ENCODE peak calls at places on chromosomes 2 and 18, in nine cellular contexts. W, R, H, A, B, U, T, V and Z are unnamed samples. For H3K9me3, the result is how much of the 10 kb centered on the place peaks cover.

GRCh38 chr18:67864677-67865340 is 348.3 kb upstream of the DSEL start:
- DNase-seq in T (no peak), B (no peak), U (no peak), H (no peak), V (no peak), W (no peak), R (no peak), A (no peak), Z (no peak)

GRCh38 chr18:76384861-76385680 is 110.0 kb downstream of the ZNF516 start:
- DNase-seq in H (no peak), W (peak), V (no peak), T (peak), B (no peak), U (no peak), R (no peak), A (peak), Z (no peak)

GRCh38 chr2:113809076-113809475 is 52.6 kb upstream of the SLC35F5 start:
- DNase-seq in R (no peak), W (no peak), B (no peak), V (no peak), T (no peak), A (no peak), U (no peak), H (no peak), Z (no peak)

GRCh38 chr2:101307950-101308431 is 510 bp downstream of the RNF149 start:
- DNase-seq in H (peak), U (peak), B (no peak), A (peak), V (peak), W (no peak), T (peak), R (no peak), Z (no peak)

GRCh38 chr18:46035701-46036680 is 36.1 kb downstream of the PSTPIP2 start:
- DNase-seq in V (no peak), R (no peak), H (no peak), T (no peak), W (no peak), A (no peak), B (no peak), U (no peak), Z (no peak)

GRCh38 chr2:150046211-150046610 is 441.3 kb downstream of the RND3 start:
- DNase-seq in V (no peak), U (no peak), B (no peak), A (no peak), H (no peak), T (no peak), R (no peak), W (no peak), Z (no peak)

GRCh38 chr2:237980751-237981150 is 13.9 kb downstream of the UBE2F start:
- DNase-seq in T (no peak), H (no peak), W (no peak), R (no peak), A (no peak), U (no peak), V (no peak), B (no peak), Z (no peak)

GRCh38 chr2:19659375-19659774 is 242.4 kb downstream of the TTC32 start:
- DNase-seq in R (no peak), B (no peak), U (no peak), W (no peak), V (no peak), H (no peak), T (no peak), A (no peak), Z (no peak)

GRCh38 chr2:105773568-105773967 is 28.9 kb downstream of the NCK2 start:
- DNase-seq in R (no peak), W (no peak), U (no peak), H (no peak), A (no peak), T (no peak), V (no peak), B (no peak), Z (no peak)

GRCh38 chr2:65349863-65350262 is 82.5 kb downstream of the SPRED2 start:
- DNase-seq in R (no peak), T (peak), H (peak), V (no peak), A (peak), W (no peak), U (no peak), B (peak), Z (no peak)

GRCh38 chr18:3151379-3152264 is 68.1 kb downstream of the MYOM1 start:
- DNase-seq in T (no peak), W (no peak), U (peak), R (no peak), B (peak), A (no peak), H (peak), V (no peak), Z (no peak)

GRCh38 chr2:239194731-239195317 is 206.0 kb downstream of the HDAC4 start:
- DNase-seq in W (peak), V (no peak), R (no peak), B (no peak), T (peak), A (peak), H (no peak), U (no peak), Z (no peak)

GRCh38 chr2:229800997-229801754 is 86.8 kb upstream of the DNER start:
- DNase-seq in T (peak), B (peak), R (peak), W (peak), A (no peak), U (peak), V (peak), H (peak), Z (peak)

GRCh38 chr2:234491897-234492296 is 5.0 kb downstream of the ARL4C start:
- DNase-seq in W (no peak), H (no peak), A (no peak), B (no peak), V (no peak), T (no peak), U (no peak), R (no peak), Z (no peak)

GRCh38 chr18:58196881-58197872 is 153.2 kb downstream of the NEDD4L start:
- DNase-seq in T (no peak), A (peak), B (no peak), U (no peak), V (no peak), W (no peak), H (no peak), R (no peak), Z (no peak)

GRCh38 chr2:12675352-12675795 is 41.4 kb upstream of the TRIB2 start:
- DNase-seq in R (no peak), V (no peak), A (no peak), U (no peak), B (no peak), W (no peak), H (no peak), T (no peak), Z (no peak)

GRCh38 chr2:120528051-120528692 is 182.2 kb downstream of the INHBB start:
- DNase-seq in H (no peak), V (peak), U (no peak), W (no peak), B (no peak), T (no peak), A (no peak), R (no peak), Z (no peak)

GRCh38 chr18:59917422-59917821 is 17.6 kb downstream of the PMAIP1 start:
- DNase-seq in V (no peak), T (no peak), U (peak), W (no peak), H (no peak), B (no peak), A (no peak), R (no peak), Z (no peak)

GRCh38 chr2:34003795-34004194 is 404.7 kb upstream of the FAM98A start:
- DNase-seq in A (no peak), U (no peak), W (no peak), T (no peak), R (no peak), B (no peak), H (no peak), V (no peak), Z (no peak)

GRCh38 chr2:213627054-213627710 is 342.9 kb downstream of the SPAG16 start:
- DNase-seq in A (no peak), V (no peak), U (no peak), W (no peak), T (no peak), B (no peak), R (no peak), H (no peak), Z (no peak)
- TF ChIP-seq CTCF in A (no peak), V (no peak), U (no peak), W (no peak), T (no peak), B (no peak), R (no peak), H (no peak), Z (no peak)

DNA sequence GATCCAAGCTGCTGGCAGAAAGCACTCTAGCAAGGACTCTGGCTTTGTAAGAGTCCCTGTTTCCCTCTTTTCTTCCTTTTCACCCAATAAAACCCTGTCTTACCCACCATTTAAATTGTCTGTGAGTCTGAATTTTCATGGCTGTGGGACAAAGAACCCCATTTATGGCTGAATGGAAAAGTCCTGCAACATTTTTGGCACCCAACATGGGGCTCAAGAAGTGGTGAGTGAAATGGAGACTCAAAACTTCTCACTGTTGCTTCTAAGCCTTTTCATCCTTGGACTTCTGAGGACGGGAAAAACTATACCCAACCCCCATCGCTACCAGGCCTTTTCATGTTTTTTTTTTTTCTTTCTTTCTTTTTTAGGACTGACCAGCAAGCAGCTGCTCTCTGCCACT is 329.5 kb upstream of the CWC22 start:
- DNase-seq in T (no peak), A (no peak), U (no peak), V (no peak), W (no peak), B (no peak), R (no peak), H (no peak), Z (no peak)
- H3K9me3 ChIP-seq in T (under half), A (under half), U (under half), V (half or more), W (under half), B (half or more), R (under half), H (under half), Z (under half)

GRCh38 chr2:197256771-197257170 is 53.8 kb downstream of the ANKRD44 start:
- DNase-seq in H (no peak), R (no peak), W (no peak), A (no peak), B (no peak), U (no peak), T (no peak), V (no peak), Z (no peak)

GRCh38 chr2:197258580-197258979 is 52.0 kb downstream of the ANKRD44 start:
- DNase-seq in R (no peak), H (no peak), B (no peak), T (no peak), A (no peak), W (no peak), V (no peak), U (no peak), Z (no peak)

GRCh38 chr2:197255550-197255949 is 55.0 kb downstream of the ANKRD44 start:
- DNase-seq in T (no peak), R (peak), V (peak), A (peak), U (no peak), H (peak), W (peak), B (no peak), Z (peak)

GRCh38 chr2:197254776-197255521 is 55.6 kb downstream of the ANKRD44 start:
- DNase-seq in H (no peak), V (no peak), R (no peak), U (no peak), T (no peak), W (no peak), B (no peak), A (no peak), Z (no peak)

GRCh38 chr2:197256021-197256420 is 54.6 kb downstream of the ANKRD44 start:
- DNase-seq in H (no peak), V (no peak), U (no peak), T (no peak), W (no peak), B (no peak), R (no peak), A (no peak), Z (no peak)
- TF ChIP-seq CTCF in H (no peak), V (no peak), U (no peak), T (no peak), W (no peak), B (no peak), R (no peak), A (no peak), Z (no peak)

GRCh38 chr18:582465-582864 is 2.3 kb downstream of the CETN1 start:
- DNase-seq in H (no peak), R (no peak), A (no peak), U (no peak), V (no peak), W (no peak), B (no peak), T (no peak), Z (no peak)
- H3K9me3 ChIP-seq in H (under half), R (under half), A (under half), U (under half), V (under half), W (under half), B (under half), T (under half), Z (under half)

DNA sequence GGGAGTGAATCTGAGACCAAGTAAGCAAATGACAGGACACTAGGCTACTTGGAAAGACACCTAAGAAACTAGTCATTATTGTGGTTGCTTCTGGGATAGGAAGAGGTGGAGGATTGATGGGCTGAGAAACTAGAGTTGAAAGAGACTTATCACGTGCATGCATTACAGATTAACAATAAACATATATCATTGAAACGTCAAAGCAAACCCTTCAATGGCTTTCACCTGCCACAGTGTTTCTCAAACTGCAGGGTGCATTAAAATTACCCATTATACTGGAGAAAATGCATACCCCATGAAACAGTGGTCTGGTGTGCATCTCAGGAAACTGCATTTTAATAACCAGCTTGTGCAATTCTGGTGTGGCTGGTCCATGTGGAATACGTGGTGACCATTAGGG is 318.8 kb downstream of the SMAD2 start:
- DNase-seq in A (no peak), V (no peak), T (no peak), B (no peak), U (no peak), R (no peak), H (no peak), W (no peak), Z (no peak)
- TF ChIP-seq CTCF in A (no peak), V (no peak), T (no peak), B (no peak), U (no peak), R (no peak), H (no peak), W (no peak), Z (no peak)